ENCODE peak calls at places on chromosomes 2 and 18, in nine cellular contexts. Q, H, V, Z, D, I, G, B and R are unnamed samples.

GRCh38 chr2:39313575-39313974 is 69.8 kb upstream of the CDKL4 start:
- DNase-seq in Q (no peak), H (no peak), V (peak), Z (no peak), D (no peak), I (no peak), G (peak), B (no peak), R (no peak)

GRCh38 chr2:105518897-105519296 is 120.0 kb upstream of the FHL2 start:
- DNase-seq in Q (no peak), H (no peak), V (no peak), Z (no peak), D (no peak), I (no peak), G (peak), B (no peak), R (no peak)

GRCh38 chr2:29309090-29310054 is 194.2 kb downstream of the CLIP4 start:
- DNase-seq in Q (no peak), H (no peak), V (peak), Z (no peak), D (peak), I (peak), G (peak), B (peak), R (peak)

GRCh38 chr2:98550165-98550564 is 58.1 kb downstream of the COA5 start:
- DNase-seq in Q (no peak), H (no peak), V (no peak), Z (no peak), D (no peak), I (no peak), G (no peak), B (no peak), R (no peak)

GRCh38 chr2:8125741-8126691 is 555.8 kb upstream of the ID2 start:
- DNase-seq in Q (no peak), H (no peak), V (no peak), Z (no peak), D (no peak), I (no peak), G (no peak), B (no peak), R (no peak)

GRCh38 chr18:8778824-8779223 is 73.5 kb downstream of the MTCL1 start:
- DNase-seq in Q (no peak), H (no peak), V (no peak), Z (no peak), D (no peak), I (no peak), G (no peak), B (no peak), R (no peak)

GRCh38 chr2:96090527-96090926 is 25.8 kb downstream of the ADRA2B start:
- DNase-seq in Q (no peak), H (no peak), V (no peak), Z (no peak), D (no peak), I (no peak), G (peak), B (no peak), R (no peak)

GRCh38 chr2:113826346-113827285 is 63.3 kb upstream of the ACTR3 start:
- DNase-seq in Q (no peak), H (no peak), V (no peak), Z (no peak), D (no peak), I (no peak), G (no peak), B (no peak), R (no peak)

GRCh38 chr2:231673348-231673770 is 35.0 kb upstream of the PTMA start:
- DNase-seq in Q (peak), H (peak), V (peak), Z (no peak), D (no peak), I (peak), G (no peak), B (no peak), R (no peak)

GRCh38 chr2:173966274-173967098 is 1.3 kb upstream of the SP3 start:
- DNase-seq in Q (no peak), H (no peak), V (no peak), Z (no peak), D (no peak), I (no peak), G (no peak), B (no peak), R (no peak)

GRCh38 chr2:173963323-173963816 is 1.8 kb downstream of the SP3 start:
- DNase-seq in Q (no peak), H (no peak), V (peak), Z (no peak), D (no peak), I (no peak), G (peak), B (peak), R (no peak)

GRCh38 chr2:173963817-173964564 is 1.2 kb downstream of the SP3 start:
- DNase-seq in Q (peak), H (peak), V (peak), Z (peak), D (peak), I (peak), G (peak), B (peak), R (peak)

GRCh38 chr2:173964565-173965371 is 405 bp downstream of the SP3 start:
- DNase-seq in Q (peak), H (peak), V (peak), Z (peak), D (peak), I (peak), G (peak), B (peak), R (peak)

DNA sequence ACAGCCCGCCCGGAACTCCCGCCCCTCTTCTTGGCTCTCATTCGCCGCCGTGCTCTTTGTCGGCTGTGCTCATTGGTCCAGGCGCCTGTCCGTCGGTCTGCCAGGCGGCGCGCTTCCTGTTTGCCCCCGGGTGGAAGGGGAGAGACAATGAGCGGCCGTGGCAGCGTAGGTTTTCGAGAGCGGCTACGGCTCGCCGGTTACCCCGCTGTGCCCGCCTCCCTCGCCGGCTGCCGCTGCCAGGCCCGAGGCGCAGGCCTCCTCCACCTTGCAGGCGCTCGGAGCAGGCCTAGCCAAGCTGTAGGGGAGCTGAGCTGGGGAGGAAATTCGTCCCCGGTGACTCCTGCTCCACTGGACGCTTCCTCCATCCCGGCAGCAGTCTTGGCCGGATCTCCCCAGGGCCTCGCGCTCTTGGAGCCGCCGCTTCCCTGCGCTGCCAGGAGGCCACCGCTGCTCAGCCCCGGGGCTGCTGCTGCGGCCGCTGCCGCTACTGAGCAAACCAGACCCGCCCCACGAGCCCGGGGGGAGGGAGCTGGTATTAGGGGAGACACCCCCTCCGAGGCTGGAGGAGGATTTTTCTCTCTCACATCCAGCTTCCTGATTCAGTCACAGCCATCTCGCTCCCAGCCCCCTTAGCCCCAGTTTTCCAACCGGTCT is at the start of gene SP3:
- DNase-seq in Q (peak), H (peak), V (peak), Z (peak), D (peak), I (peak), G (peak), B (peak), R (peak)
- TF ChIP-seq CTCF in Q (no peak), H (no peak), V (peak), Z (no peak), D (no peak), I (no peak), G (no peak), B (no peak), R (no peak)

DNA sequence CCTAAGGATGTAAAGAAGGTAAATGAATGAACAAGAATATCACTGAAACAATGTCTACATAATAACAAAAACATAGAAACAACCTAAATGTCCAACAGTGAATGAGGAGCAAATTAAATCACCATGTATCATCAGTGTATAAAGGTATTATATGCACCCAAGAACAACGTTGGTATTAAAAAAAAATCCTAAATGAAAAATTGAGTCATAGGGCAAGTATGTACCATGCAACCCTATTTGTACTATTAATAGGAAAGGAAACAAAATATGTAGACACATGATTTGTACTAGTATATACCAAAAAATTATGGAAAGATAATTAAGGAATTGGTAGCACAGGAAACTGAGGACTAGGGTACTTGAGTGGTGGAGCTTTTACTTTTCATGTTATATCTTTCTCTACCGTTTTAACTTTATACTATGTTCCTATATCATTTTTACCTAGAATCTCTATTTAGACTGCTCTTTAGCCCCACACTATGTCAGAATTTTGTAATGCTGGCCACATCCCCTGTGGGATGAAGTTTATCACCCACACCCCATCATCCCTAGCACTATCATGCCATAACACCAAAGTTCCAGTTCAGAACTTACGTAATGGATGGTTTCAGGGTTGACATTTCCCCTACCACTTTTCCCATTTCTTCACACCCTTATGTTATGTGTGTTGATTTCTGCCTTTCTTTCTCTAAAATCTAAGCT is 25.6 kb downstream of the IKZF2 start:
- DNase-seq in Q (no peak), H (no peak), V (no peak), Z (no peak), D (no peak), I (no peak), G (peak), B (no peak), R (no peak)
- TF ChIP-seq CTCF in Q (no peak), H (no peak), V (no peak), Z (peak), D (no peak), I (no peak), G (peak), B (no peak), R (no peak)

GRCh38 chr2:168118733-168119518 is 128.5 kb downstream of the STK39 start:
- DNase-seq in Q (no peak), H (no peak), V (peak), Z (no peak), D (no peak), I (peak), G (peak), B (peak), R (peak)

GRCh38 chr2:168114021-168114420 is 133.4 kb downstream of the STK39 start:
- DNase-seq in Q (no peak), H (no peak), V (no peak), Z (no peak), D (no peak), I (no peak), G (no peak), B (no peak), R (no peak)

GRCh38 chr2:168119519-168120141 is 127.8 kb downstream of the STK39 start:
- DNase-seq in Q (no peak), H (no peak), V (peak), Z (no peak), D (no peak), I (peak), G (peak), B (peak), R (peak)

GRCh38 chr2:168114619-168115018 is 132.8 kb downstream of the STK39 start:
- DNase-seq in Q (no peak), H (no peak), V (no peak), Z (no peak), D (no peak), I (peak), G (no peak), B (no peak), R (no peak)

DNA sequence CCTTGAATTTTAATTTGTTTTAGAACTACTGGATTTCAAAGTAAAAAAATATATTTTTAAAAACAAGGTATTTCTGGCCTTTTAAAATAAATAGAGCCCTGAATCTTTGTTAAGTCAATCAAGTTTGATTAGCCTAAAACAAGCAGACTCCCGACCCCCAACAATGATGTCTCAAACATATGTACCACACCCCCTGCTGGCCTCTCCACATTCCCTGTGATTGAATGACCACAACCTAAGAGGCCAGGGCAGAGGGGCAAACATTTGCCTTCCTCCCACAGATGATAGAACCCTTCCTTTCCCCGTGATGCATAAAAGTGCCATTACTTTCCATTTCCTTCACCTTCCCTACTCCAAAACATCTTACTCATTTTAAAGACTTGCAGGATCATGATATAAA is 130.9 kb downstream of the STK39 start:
- DNase-seq in Q (no peak), H (no peak), V (no peak), Z (no peak), D (no peak), I (peak), G (no peak), B (no peak), R (no peak)
- TF ChIP-seq CTCF in Q (no peak), H (no peak), V (peak), Z (no peak), D (peak), I (peak), G (peak), B (peak), R (peak)

DNA sequence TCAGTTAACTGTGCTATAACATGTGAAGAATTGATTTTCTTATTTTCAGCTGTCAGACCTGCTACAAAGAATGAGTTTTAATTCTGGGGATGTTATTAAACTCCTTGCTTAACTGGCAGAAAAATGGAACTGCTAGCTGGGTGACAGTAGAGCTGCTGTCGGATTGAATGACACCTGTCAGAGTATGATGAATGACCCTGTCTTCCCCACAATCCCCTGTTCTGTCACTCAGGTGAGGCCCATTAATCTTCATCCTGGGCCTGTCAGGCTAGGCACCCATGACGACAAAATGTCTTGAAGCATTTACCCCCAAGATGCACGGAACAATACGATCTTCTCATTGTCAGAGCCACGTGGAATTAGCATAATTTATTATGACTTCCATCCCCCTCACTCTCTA is 129.9 kb upstream of the ETAA1 start:
- DNase-seq in Q (no peak), H (no peak), V (no peak), Z (no peak), D (no peak), I (no peak), G (no peak), B (no peak), R (no peak)
- TF ChIP-seq CTCF in Q (no peak), H (no peak), V (no peak), Z (no peak), D (no peak), I (no peak), G (no peak), B (no peak), R (no peak)